ENCODE peak calls at places on chromosomes 2 and 18, in ten cellular contexts. G, X, Q, O, R, A, H, K, B and Y are unnamed samples.

GRCh38 chr18:5104246-5104645 is 92.8 kb downstream of the AKAIN1 start:
- DNase-seq in K (no peak), H (no peak), B (no peak), A (no peak), O (no peak), R (no peak), Q (no peak), X (no peak), G (no peak), Y (no peak)

GRCh38 chr2:206160124-206160806 is 570 bp downstream of the EEF1B2 start:
- DNase-seq in B (peak; percentile 72), K (no peak), X (no peak), A (peak; percentile 75), H (no peak), Q (peak; percentile 38), O (no peak), R (no peak), G (peak; percentile 11), Y (peak; percentile 45)

GRCh38 chr2:158753561-158754302 is 41.4 kb upstream of the DAPL1 start:
- DNase-seq in R (peak; percentile 55), A (peak; percentile 77), K (peak; percentile 45), Q (peak; percentile 68), X (peak; percentile 41), O (peak; percentile 78), B (peak; percentile 74), H (peak; percentile 73), G (peak; percentile 70), Y (peak; percentile 68)

GRCh38 chr18:58362027-58362575 is 266.8 kb downstream of the ALPK2 start:
- DNase-seq in X (no peak), O (peak; percentile 97), K (no peak), G (peak; percentile 90), Q (peak; percentile 97), H (peak; percentile 95), B (no peak), R (no peak), A (peak; percentile 51), Y (peak; percentile 94)

GRCh38 chr18:22813648-22814328 is 119.3 kb upstream of the RBBP8 start:
- DNase-seq in A (peak; percentile 57), Q (peak; percentile 65), B (peak; percentile 41), G (peak; percentile 63), K (no peak), H (peak; percentile 58), R (no peak), X (no peak), O (peak; percentile 54), Y (peak; percentile 55)

GRCh38 chr2:102318437-102318836 is 7.1 kb downstream of the IL1RL1 start:
- DNase-seq in A (no peak), R (no peak), X (no peak), Q (no peak), B (no peak), K (no peak), H (no peak), O (no peak), G (no peak), Y (no peak)

GRCh38 chr2:118310016-118310877 is 222.0 kb downstream of the INSIG2 start:
- DNase-seq in X (peak; percentile 33), A (peak; percentile 71), R (no peak), O (peak; percentile 54), B (peak; percentile 59), H (peak; percentile 62), Q (peak; percentile 8), G (peak; percentile 28), K (peak; percentile 33), Y (peak; percentile 68)

GRCh38 chr2:153416071-153416470 is 62.5 kb downstream of the RPRM start:
- DNase-seq in X (no peak), O (no peak), B (no peak), K (no peak), A (no peak), R (no peak), Q (no peak), H (peak; percentile 6), G (peak; percentile 6), Y (no peak)

GRCh38 chr2:64330691-64331429 is 123.1 kb upstream of the LGALSL start:
- DNase-seq in X (peak; percentile 85), O (peak; percentile 91), H (peak; percentile 88), G (peak; percentile 73), B (peak; percentile 48), R (peak; percentile 80), K (peak; percentile 92), A (peak; percentile 95), Q (peak; percentile 88), Y (peak; percentile 83)

GRCh38 chr2:64330281-64330680 is 123.7 kb upstream of the LGALSL start:
- DNase-seq in G (no peak), O (peak; percentile 55), B (no peak), K (no peak), H (no peak), A (no peak), R (no peak), X (no peak), Q (no peak), Y (no peak)

GRCh38 chr2:64328415-64328722 is 125.6 kb upstream of the LGALSL start:
- DNase-seq in H (no peak), X (no peak), K (no peak), A (no peak), B (peak; percentile 45), G (no peak), R (no peak), Q (no peak), O (no peak), Y (no peak)

GRCh38 chr2:64331430-64331700 is 122.6 kb upstream of the LGALSL start:
- DNase-seq in Q (no peak), H (no peak), X (no peak), K (no peak), A (no peak), B (no peak), G (no peak), O (no peak), R (no peak), Y (no peak)

DNA sequence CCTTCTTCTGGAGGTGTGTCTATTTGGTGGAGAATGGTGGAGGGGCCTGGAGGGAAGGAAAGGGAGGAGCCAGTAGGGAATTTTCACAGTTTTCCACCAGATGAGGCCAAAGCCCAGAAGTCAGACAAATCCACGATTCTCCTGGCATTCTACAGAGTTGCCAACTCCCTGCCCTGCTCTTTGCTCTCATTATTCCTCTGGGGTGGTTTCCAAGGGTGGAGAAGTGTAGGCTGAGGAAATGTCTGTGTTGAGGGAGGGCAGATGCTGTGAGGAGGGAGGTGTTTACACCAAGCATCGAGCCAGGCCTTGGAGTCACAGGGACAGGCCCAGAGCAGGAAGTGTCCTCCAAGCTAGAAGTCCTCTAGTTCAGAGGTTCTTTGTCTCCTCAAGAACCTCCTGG is 124.1 kb upstream of the LGALSL start:
- DNase-seq in G (no peak), B (no peak), K (no peak), O (peak; percentile 45), R (no peak), X (peak; percentile 80), A (no peak), H (no peak), Q (peak; percentile 4), Y (peak; percentile 40)
- TF ChIP-seq CTCF in G (no peak), B (no peak), K (no peak), O (no peak), R (no peak), X (no peak), A (no peak), H (no peak), Q (no peak), Y (no peak)

GRCh38 chr18:48342125-48342524 is 67.1 kb downstream of the ZBTB7C start:
- DNase-seq in Q (no peak), O (no peak), H (no peak), B (no peak), G (no peak), K (no peak), X (no peak), A (no peak), R (no peak), Y (no peak)

GRCh38 chr18:48342588-48342987 is 66.6 kb downstream of the ZBTB7C start:
- DNase-seq in Q (no peak), X (no peak), R (no peak), K (no peak), A (no peak), B (no peak), O (no peak), G (no peak), H (no peak), Y (no peak)

GRCh38 chr18:48347756-48348326 is 61.3 kb downstream of the ZBTB7C start:
- DNase-seq in R (no peak), K (no peak), X (no peak), A (no peak), B (no peak), G (no peak), O (no peak), Q (no peak), H (no peak), Y (no peak)

GRCh38 chr18:48348739-48349138 is 60.4 kb downstream of the ZBTB7C start:
- DNase-seq in A (no peak), H (no peak), R (peak; percentile 82), B (no peak), G (no peak), Q (no peak), K (no peak), O (no peak), X (no peak), Y (no peak)

DNA sequence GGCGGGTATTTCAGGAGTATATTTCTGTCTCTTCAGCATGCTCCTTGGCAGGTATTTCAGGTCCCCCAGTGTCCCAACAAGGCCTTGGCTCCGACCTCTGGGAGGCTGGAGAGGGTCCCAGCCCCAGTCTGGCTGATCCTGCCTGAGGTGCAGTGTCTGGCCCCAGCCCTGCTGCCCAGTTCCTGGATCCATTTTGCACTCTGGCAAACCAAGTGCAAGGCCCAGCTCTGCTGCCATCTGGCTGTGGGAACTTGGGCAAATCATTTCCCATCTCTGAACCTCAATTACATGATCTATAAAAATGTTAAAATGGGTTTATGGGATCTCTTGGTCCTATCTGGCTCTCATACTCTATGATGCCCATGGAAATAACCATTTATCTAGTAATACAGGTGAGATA is 63.6 kb downstream of the ZBTB7C start:
- DNase-seq in B (no peak), A (no peak), O (peak; percentile 34), H (peak; percentile 13), K (no peak), R (no peak), Q (peak; percentile 4), X (peak; percentile 41), G (peak; percentile 33), Y (peak; percentile 6)
- TF ChIP-seq CTCF in B (no peak), A (peak; percentile 31), O (peak; percentile 59), H (peak; percentile 56), K (no peak), R (peak; percentile 51), Q (peak; percentile 37), X (peak; percentile 27), G (peak; percentile 71), Y (peak; percentile 49)

GRCh38 chr2:29009711-29010677 is 28.9 kb downstream of the TOGARAM2 start:
- DNase-seq in G (no peak), H (no peak), B (no peak), A (no peak), Q (no peak), X (no peak), O (no peak), K (no peak), R (no peak), Y (no peak)

GRCh38 chr2:29010946-29011649 is 30.0 kb downstream of the TOGARAM2 start:
- DNase-seq in K (no peak), X (no peak), A (peak; percentile 65), R (no peak), H (peak; percentile 74), O (peak; percentile 54), Q (peak; percentile 69), G (no peak), B (peak; percentile 48), Y (no peak)

GRCh38 chr2:29012211-29012681 is 31.1 kb downstream of the TOGARAM2 start:
- DNase-seq in A (no peak), B (no peak), G (no peak), K (no peak), H (peak; percentile 15), Q (no peak), O (no peak), R (no peak), X (peak; percentile 31), Y (peak; percentile 38)

GRCh38 chr2:29013046-29013780 is 32.1 kb downstream of the TOGARAM2 start:
- DNase-seq in R (no peak), K (no peak), H (peak; percentile 32), B (no peak), Q (peak; percentile 15), X (no peak), O (no peak), G (no peak), A (no peak), Y (no peak)

GRCh38 chr2:29011650-29012060 is 30.6 kb downstream of the TOGARAM2 start:
- DNase-seq in H (peak; percentile 31), O (no peak), R (no peak), K (no peak), X (no peak), G (no peak), Q (no peak), A (no peak), B (no peak), Y (no peak)
- TF ChIP-seq CTCF in H (peak; percentile 9), O (no peak), R (no peak), K (no peak), X (no peak), G (no peak), Q (no peak), A (no peak), B (no peak), Y (no peak)

DNA sequence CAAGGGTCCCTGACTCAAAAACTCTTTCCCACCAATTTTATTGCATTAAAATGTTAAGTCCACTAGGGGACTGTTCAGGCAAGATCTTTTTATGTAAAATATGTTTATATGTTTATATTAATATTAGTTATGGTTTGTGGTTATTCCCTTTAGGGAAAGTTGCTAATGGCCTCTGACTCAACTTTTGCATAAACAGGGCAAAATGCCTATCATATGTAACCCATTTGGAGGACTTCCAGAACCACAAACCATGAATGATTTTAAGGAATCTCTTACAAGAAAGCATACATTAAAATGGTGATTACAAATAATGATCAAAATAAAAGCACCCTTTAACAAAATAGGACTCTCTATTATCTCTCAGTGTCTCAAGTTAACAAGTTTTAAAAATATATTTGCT is 1484.6 kb upstream of the ZEB2 start:
- DNase-seq in R (no peak), O (peak; percentile 59), Q (peak; percentile 70), K (no peak), H (peak; percentile 83), B (no peak), X (no peak), G (peak; percentile 86), A (no peak), Y (peak; percentile 3)
- TF ChIP-seq CTCF in R (no peak), O (no peak), Q (no peak), K (no peak), H (no peak), B (no peak), X (no peak), G (no peak), A (no peak), Y (no peak)